ENCODE peak calls at places on chromosomes 12 and 14, in four cellular contexts. L is mesendoderm, S is H1, T is IMR-90. V is an unnamed sample.

GRCh38 chr12:75041481-75041880 is 168.2 kb downstream of the KCNC2 start:
- DNase-seq in S (no peak), L (no peak), T (no peak), V (no peak)

GRCh38 chr12:87779858-87780498 is 249.2 kb downstream of the C12orf50 start:
- DNase-seq in L (no peak), S (no peak), T (no peak), V (no peak)

GRCh38 chr14:95523818-95524448 is 7.5 kb upstream of the SYNE3 start:
- DNase-seq in L (no peak), T (peak; percentile 89), S (no peak), V (no peak)

GRCh38 chr14:36556811-36557433 is 25.5 kb downstream of the NKX2-8 start:
- DNase-seq in T (peak; percentile 7), S (peak; percentile 65), L (peak; percentile 28), V (no peak)

GRCh38 chr12:7907009-7907408 is 29.0 kb downstream of the SLC2A3 start:
- DNase-seq in S (peak; percentile 58), T (peak; percentile 61), L (peak; percentile 96), V (peak; percentile 80)

GRCh38 chr12:115232455-115233156 is 548.6 kb upstream of the TBX3 start:
- DNase-seq in T (peak; percentile 97), L (no peak), S (no peak), V (no peak)

GRCh38 chr14:58994130-58994529 is 194.3 kb upstream of the DAAM1 start:
- DNase-seq in T (no peak), L (no peak), S (no peak), V (no peak)

GRCh38 chr14:77040309-77040994 is 11.9 kb upstream of the IRF2BPL start:
- DNase-seq in L (peak; percentile 91), S (peak; percentile 80), T (peak; percentile 99), V (peak; percentile 85)

GRCh38 chr12:111314949-111315539 is 53.9 kb downstream of the PHETA1 start:
- DNase-seq in T (no peak), L (no peak), S (no peak), V (no peak)

GRCh38 chr14:24365600-24366374 is 2.2 kb upstream of the NFATC4 start:
- DNase-seq in L (peak; percentile 95), S (peak; percentile 87), T (peak; percentile 88), V (peak; percentile 92)

GRCh38 chr12:93500667-93501066 is 33.4 kb downstream of the MRPL42 start:
- DNase-seq in S (no peak), L (no peak), T (no peak), V (no peak)

GRCh38 chr12:101838628-101839323 is 8.0 kb upstream of the GNPTAB start:
- DNase-seq in T (no peak), L (no peak), S (no peak), V (no peak)

GRCh38 chr14:63478437-63478852 is 64.7 kb downstream of the PPP2R5E start:
- DNase-seq in T (no peak), L (no peak), S (no peak), V (no peak)

GRCh38 chr14:91968280-91968679 is 20.8 kb upstream of the FBLN5 start:
- DNase-seq in T (no peak), S (no peak), L (no peak), V (no peak)

GRCh38 chr12:16165506-16165905 is 112.0 kb downstream of the SLC15A5 start:
- DNase-seq in L (peak; percentile 70), S (no peak), T (peak; percentile 47), V (peak; percentile 39)

GRCh38 chr12:130134563-130134915 is 27.7 kb upstream of the FZD10 start:
- DNase-seq in T (no peak), S (no peak), L (no peak), V (no peak)

GRCh38 chr14:55105991-55106390 is 23.1 kb upstream of the LGALS3 start:
- DNase-seq in S (no peak), L (no peak), T (no peak), V (no peak)

GRCh38 chr14:102986810-102987579 is 64.5 kb downstream of the AMN start:
- DNase-seq in L (no peak), T (peak; percentile 90), S (no peak), V (no peak)

GRCh38 chr14:102323102-102323501 is 3.6 kb downstream of the ZNF839 start:
- DNase-seq in L (peak; percentile 79), T (peak; percentile 81), S (no peak), V (peak; percentile 62)

GRCh38 chr14:53956427-53957201 is at the start of gene BMP4:
- DNase-seq in L (peak; percentile 96), T (peak; percentile 30), S (peak; percentile 92), V (peak; percentile 95)

GRCh38 chr14:30214456-30215090 is 286.9 kb upstream of the PRKD1 start:
- DNase-seq in S (no peak), T (peak; percentile 85), L (peak; percentile 67), V (no peak)

GRCh38 chr12:98868538-98868937 is 223.4 kb downstream of the APAF1 start:
- DNase-seq in T (no peak), L (peak; percentile 79), S (no peak), V (no peak)

GRCh38 chr12:100733817-100734593 is 60.6 kb upstream of the ANO4 start:
- DNase-seq in L (peak; percentile 51), T (peak; percentile 60), S (no peak), V (no peak)

GRCh38 chr12:12511021-12511783 is 51.5 kb downstream of the DUSP16 start:
- DNase-seq in S (no peak), L (no peak), T (peak; percentile 12), V (no peak)

GRCh38 chr14:73386342-73386741 is 72.0 kb downstream of the NUMB start:
- DNase-seq in S (no peak), T (no peak), L (no peak), V (no peak)

GRCh38 chr12:115172521-115172920 is 488.5 kb upstream of the TBX3 start:
- DNase-seq in S (no peak), T (peak; percentile 92), L (no peak), V (no peak)

GRCh38 chr12:41521872-41522379 is 333.8 kb downstream of the PDZRN4 start:
- DNase-seq in S (no peak), T (peak; percentile 87), L (no peak), V (no peak)

GRCh38 chr14:74083784-74084276 is 423 bp downstream of the ALDH6A1 start:
- DNase-seq in S (no peak), L (no peak), T (no peak), V (peak; percentile 28)

GRCh38 chr14:50060871-50061663 is 55.3 kb downstream of the VCPKMT start:
- DNase-seq in S (no peak), T (peak; percentile 95), L (peak; percentile 90), V (no peak)

DNA sequence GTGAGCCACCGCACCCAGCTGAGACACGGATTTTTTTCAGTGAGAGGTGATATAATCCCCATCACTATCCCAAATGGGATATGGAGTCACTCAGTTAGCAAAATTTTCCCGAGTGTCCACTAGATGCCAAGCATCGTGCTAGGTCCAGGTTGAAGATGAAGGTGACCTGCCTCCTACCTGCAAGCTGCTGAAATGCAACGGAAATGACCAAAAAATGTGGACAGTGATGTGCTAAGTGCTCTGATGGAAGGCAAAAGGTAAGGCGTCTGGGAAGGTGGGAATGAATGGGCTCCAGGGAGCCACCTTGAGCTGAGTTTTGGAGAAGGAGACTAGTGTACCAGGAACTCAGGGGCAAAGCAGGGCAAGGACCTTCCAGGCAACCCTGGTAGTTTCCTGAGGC is 64.6 kb downstream of the CALM1 start:
- DNase-seq in S (no peak), L (no peak), T (no peak), V (no peak)
- H4K5ac ChIP-seq in S (no peak overlapping the region), L (no peak overlapping the region), T (no peak overlapping the region), V (no peak overlapping the region)

DNA sequence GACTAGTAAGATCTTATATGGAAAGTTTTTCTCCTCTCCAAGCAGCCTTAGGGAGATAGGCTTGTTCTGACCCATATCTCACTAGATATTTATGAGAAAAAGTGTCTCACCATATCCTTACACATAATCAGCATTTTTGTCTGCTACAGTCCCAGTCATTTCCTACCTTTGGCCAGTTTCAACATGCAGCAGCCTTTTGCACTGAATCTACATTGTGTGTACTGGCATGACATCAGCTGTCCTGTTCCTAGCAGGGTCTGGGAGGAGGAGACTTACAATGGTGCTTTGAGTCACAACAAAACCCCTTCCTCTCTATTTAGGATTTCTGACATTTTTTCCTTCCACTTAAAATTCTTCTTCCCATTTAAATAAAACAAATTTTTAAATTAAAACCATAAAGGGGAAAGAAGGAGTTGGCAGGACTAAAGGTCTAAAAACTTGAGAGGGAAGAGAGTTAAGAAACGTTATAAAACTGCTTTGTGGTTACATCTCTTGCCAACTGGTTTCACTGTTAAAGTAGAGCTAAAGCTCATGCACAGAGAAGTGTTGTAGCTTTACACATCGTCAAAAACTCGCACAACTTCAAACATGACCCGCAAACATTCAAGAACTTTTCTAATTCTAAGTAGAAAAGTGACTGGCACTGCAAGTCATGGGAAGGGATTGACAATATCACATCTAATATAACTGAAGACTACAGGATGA is 53.3 kb upstream of the CERS5 start:
- DNase-seq in L (peak; percentile 47), T (peak; percentile 72), S (no peak), V (no peak)
- H3K4me2 ChIP-seq in L (peak overlapping the region; percentile 35), T (peak overlapping the region; percentile 93), S (peak overlapping the region; percentile 76), V (peak overlapping the region; percentile 81)

DNA sequence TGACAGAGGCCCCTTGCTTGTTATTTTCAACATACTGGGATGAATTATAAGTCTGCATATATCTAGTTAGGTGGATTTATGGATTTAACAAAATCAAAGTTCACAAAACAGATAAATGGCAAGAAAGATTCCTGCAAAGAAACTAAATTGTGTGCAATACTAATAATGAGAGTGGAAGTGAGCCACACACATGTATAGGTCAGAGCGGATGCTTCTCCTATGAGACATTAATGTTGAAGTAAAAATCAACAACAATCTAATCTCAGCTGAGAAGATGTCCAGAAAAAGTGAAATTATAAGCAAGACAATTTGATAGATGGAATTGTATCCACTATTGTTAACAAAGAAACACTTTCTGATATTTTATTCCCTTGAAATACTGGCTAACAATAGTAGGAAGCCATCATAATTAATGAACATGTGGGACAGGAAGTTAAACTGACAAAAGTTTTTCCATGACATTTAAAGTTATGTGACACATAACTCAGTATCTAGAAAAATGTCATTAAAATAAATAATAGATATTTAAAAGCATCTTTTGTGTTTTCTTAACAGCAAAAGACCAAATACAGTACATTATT is 39.7 kb downstream of the RAD51B start:
- DNase-seq in L (no peak), T (peak; percentile 12), S (no peak), V (no peak)
- H4K5ac ChIP-seq in L (no peak overlapping the region), T (no peak overlapping the region), S (no peak overlapping the region), V (no peak overlapping the region)

GRCh38 chr14:22282429-22282828 is 306.6 kb downstream of the DAD1 start:
- DNase-seq in L (no peak), S (no peak), T (no peak), V (no peak)

GRCh38 chr14:22283000-22283399 is 306.0 kb downstream of the DAD1 start:
- DNase-seq in T (peak; percentile 19), S (no peak), L (no peak), V (no peak)

GRCh38 chr14:22280497-22281321 is 308.3 kb downstream of the DAD1 start:
- DNase-seq in S (no peak), T (no peak), L (no peak), V (no peak)

GRCh38 chr14:22276913-22277816 is 311.9 kb downstream of the DAD1 start:
- DNase-seq in L (peak; percentile 38), S (no peak), T (peak; percentile 35), V (no peak)

DNA sequence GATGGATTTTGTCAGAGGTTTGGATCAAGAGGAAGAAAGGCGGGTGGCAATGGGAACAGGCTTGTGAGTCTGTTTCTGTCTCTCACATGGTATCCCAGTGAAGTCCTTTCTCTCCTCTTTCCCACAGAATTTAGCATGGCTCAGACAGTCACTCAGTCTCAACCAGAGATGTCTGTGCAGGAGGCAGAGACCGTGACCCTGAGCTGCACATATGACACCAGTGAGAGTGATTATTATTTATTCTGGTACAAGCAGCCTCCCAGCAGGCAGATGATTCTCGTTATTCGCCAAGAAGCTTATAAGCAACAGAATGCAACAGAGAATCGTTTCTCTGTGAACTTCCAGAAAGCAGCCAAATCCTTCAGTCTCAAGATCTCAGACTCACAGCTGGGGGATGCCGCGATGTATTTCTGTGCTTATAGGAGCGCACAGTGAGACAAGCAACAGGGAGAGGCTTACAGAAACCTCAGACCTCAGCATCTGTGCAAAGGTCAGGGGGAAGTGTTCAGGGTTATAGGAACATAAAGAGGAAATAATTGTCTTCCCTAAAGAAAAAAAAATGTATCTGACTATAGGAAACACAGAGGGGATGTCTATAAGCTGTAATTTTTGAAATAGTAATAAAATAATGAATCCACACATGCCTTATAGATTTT is 307.6 kb downstream of the DAD1 start:
- DNase-seq in T (no peak), S (no peak), L (no peak), V (no peak)
- H3K4me2 ChIP-seq in T (peak overlapping the region; percentile 4), S (no peak overlapping the region), L (no peak overlapping the region), V (no peak overlapping the region)